ENCODE peak calls at places on chromosomes 7 and 10, in six cellular contexts. G is lower lobe of right lung, L is endodermal cell, Y is heart right ventricle, V is ovary, F is right cardiac atrium. T is an unnamed sample.

GRCh38 chr7:140060788-140061606 is 1.8 kb downstream of the PARP12 start:
- DNase-seq in Y (peak; percentile 77), L (no peak), V (peak; percentile 64), G (no peak), F (peak; percentile 84), T (no peak)

GRCh38 chr10:31757374-31757773 is 171.3 kb downstream of the ARHGAP12 start:
- DNase-seq in Y (no peak), L (peak; percentile 72), F (peak; percentile 67), G (no peak), V (peak; percentile 48), T (peak; percentile 69)

GRCh38 chr7:95609277-95609971 is 13.1 kb upstream of the PDK4 start:
- DNase-seq in V (peak; percentile 67), Y (peak; percentile 63), G (no peak), F (peak; percentile 46), L (no peak), T (no peak)

GRCh38 chr7:93894966-93895650 is 4.6 kb upstream of the TFPI2 start:
- DNase-seq in V (no peak), G (no peak), F (no peak), Y (no peak), L (no peak), T (no peak)

GRCh38 chr7:134783294-134784069 is 4.0 kb downstream of the CALD1 start:
- DNase-seq in G (no peak), Y (no peak), F (no peak), V (no peak), L (no peak), T (no peak)

GRCh38 chr7:143172354-143172753 is 10.9 kb upstream of the TAS2R39 start:
- DNase-seq in Y (no peak), G (peak; percentile 77), V (no peak), F (no peak), L (no peak), T (no peak)

GRCh38 chr10:62597226-62597625 is 207.3 kb upstream of the ADO start:
- DNase-seq in G (no peak), F (no peak), L (no peak), V (no peak), Y (no peak), T (no peak)

GRCh38 chr10:16673443-16673842 is 143.8 kb downstream of the RSU1 start:
- DNase-seq in F (no peak), G (no peak), Y (no peak), L (no peak), V (no peak), T (no peak)

GRCh38 chr7:121000091-121000983 is 11.8 kb downstream of the CPED1 start:
- DNase-seq in L (no peak), V (no peak), Y (no peak), F (no peak), G (no peak), T (no peak)

GRCh38 chr7:47688311-47689100 is 106.6 kb upstream of the TNS3 start:
- DNase-seq in Y (no peak), F (no peak), V (no peak), L (no peak), G (no peak), T (no peak)

GRCh38 chr10:123139521-123140163 is 3.9 kb downstream of the HMX3 start:
- DNase-seq in G (no peak), Y (no peak), F (peak; percentile 50), V (no peak), L (peak; percentile 82), T (no peak)

GRCh38 chr10:129446182-129446581 is 20.9 kb upstream of the MGMT start:
- DNase-seq in F (no peak), V (no peak), G (no peak), Y (no peak), L (peak; percentile 76), T (no peak)

GRCh38 chr10:42985436-42986316 is 91.2 kb upstream of the RET start:
- DNase-seq in L (no peak), Y (no peak), V (no peak), G (peak; percentile 40), F (peak; percentile 41), T (no peak)

GRCh38 chr10:49571419-49571818 is 32.5 kb upstream of the ERCC6 start:
- DNase-seq in G (no peak), V (no peak), Y (no peak), L (no peak), F (no peak), T (no peak)

GRCh38 chr7:20219446-20220292 is 2.5 kb upstream of the MACC1 start:
- DNase-seq in L (peak; percentile 72), V (no peak), F (peak; percentile 81), Y (peak; percentile 73), G (peak; percentile 81), T (peak; percentile 86)

GRCh38 chr10:132469197-132469942 is 68.2 kb upstream of the INPP5A start:
- DNase-seq in L (no peak), V (peak; percentile 81), Y (no peak), F (peak; percentile 83), G (peak; percentile 48), T (no peak)

GRCh38 chr7:3162286-3162685 is 118.6 kb upstream of the CARD11 start:
- DNase-seq in F (no peak), L (peak; percentile 60), G (no peak), Y (no peak), V (no peak), T (no peak)

GRCh38 chr7:130994378-130995115 is 260.5 kb upstream of the KLF14 start:
- DNase-seq in G (no peak), Y (peak; percentile 44), L (peak; percentile 53), F (peak; percentile 73), V (peak; percentile 73), T (no peak)

GRCh38 chr7:132295198-132295597 is 281.1 kb downstream of the PLXNA4 start:
- DNase-seq in F (no peak), G (no peak), V (no peak), L (no peak), Y (no peak), T (no peak)
- H3K4me1 ChIP-seq in F (no peaks in the 10 kb centered on the region), G (no peaks in the 10 kb centered on the region), V (no peaks in the 10 kb centered on the region), L (no peaks in the 10 kb centered on the region), Y (no peaks in the 10 kb centered on the region), T (no peaks in the 10 kb centered on the region)

GRCh38 chr7:115008465-115009114 is 86.7 kb downstream of the MDFIC start:
- DNase-seq in G (no peak), V (peak; percentile 73), F (peak; percentile 90), Y (peak; percentile 84), L (no peak), T (peak; percentile 78)

GRCh38 chr7:115010436-115010810 is 88.5 kb downstream of the MDFIC start:
- DNase-seq in F (no peak), L (no peak), Y (no peak), V (no peak), G (no peak), T (no peak)

GRCh38 chr7:115007751-115008150 is 85.9 kb downstream of the MDFIC start:
- DNase-seq in G (no peak), Y (no peak), F (peak; percentile 52), V (peak; percentile 19), L (no peak), T (no peak)

GRCh38 chr7:115009139-115009538 is 87.2 kb downstream of the MDFIC start:
- DNase-seq in F (no peak), L (no peak), V (no peak), Y (no peak), G (no peak), T (no peak)

GRCh38 chr7:115009736-115010435 is 88.0 kb downstream of the MDFIC start:
- DNase-seq in F (no peak), V (peak; percentile 59), G (no peak), L (no peak), Y (peak; percentile 32), T (no peak)
- H3K4me3 ChIP-seq in F (no peak overlapping the region), V (no peak overlapping the region), G (no peak overlapping the region), L (no peak overlapping the region), Y (no peak overlapping the region), T (no peak overlapping the region)

DNA sequence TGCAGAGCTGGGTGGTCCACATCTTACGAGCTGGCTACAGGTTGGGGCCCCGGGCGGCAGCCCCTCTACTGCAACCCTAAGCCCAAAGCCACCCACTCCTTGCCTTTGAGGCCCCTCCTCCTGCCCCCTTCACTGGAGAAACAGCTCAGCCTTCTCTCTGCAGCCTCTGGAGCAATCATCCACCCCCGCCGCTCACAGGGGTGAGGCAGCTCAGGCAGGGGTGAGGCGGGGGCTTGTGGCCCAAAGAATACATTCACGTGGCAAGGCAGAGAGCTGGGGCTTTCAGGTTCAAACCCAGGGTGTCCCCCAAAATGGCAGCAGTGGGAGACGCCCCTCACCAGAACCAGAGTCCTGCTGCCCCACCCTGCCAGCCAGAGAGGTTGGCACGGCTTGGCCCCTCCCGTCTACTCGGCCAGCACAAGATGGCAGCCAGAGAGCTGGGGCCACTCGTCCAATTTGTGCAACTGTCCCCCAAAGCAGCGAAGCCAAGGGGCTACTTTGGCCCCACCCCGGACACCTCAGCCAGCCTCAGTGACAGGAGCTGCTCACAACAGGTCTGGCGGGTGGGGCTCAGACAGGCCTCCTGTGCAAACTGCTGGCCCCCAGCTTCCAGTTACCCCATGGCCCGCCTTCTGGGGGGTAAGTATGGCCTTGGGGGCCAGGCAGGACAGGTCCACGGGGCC is 7.2 kb downstream of the GNB2 start:
- DNase-seq in L (no peak), V (peak; percentile 47), G (peak; percentile 46), Y (no peak), F (peak; percentile 76), T (no peak)
- H3K4me1 ChIP-seq in L (no peaks in the 10 kb centered on the region), V (peaks cover 1% of the 10 kb centered on the region), G (peaks cover 34% of the 10 kb centered on the region), Y (no peaks in the 10 kb centered on the region), F (peaks cover 2% of the 10 kb centered on the region), T (peaks cover 12% of the 10 kb centered on the region)

DNA sequence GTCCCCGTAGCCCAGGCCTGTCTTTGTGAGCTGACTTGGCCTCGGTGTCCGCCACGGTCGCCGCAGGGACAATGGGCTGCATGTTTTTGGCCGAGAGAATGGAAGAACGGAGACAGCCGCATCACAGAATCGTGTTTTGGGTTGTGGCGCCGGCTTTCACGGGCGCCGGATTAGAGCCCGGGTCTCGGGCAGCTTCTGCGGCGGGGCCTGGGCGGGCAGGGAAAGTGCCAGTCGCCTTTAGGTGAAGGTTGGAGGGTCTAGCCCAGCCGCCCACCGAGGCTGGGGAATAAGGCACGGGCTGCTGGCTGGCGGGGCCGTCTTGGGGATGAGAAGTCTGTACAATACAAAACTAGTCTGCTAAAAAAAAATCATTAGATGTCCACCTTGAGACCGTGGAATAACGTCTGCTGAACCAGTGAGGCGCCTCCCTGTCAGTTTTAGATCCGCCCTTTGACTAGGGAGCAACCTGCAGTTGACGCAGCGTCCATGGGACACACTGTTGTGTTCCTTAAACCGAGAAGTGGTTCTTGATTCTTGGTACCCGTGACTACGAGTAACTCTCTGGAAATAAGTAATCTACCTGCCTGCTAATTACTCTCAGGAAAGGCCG is 577 bp downstream of the DNAJB9 start:
- DNase-seq in Y (peak; percentile 35), F (peak; percentile 42), V (peak; percentile 38), G (peak; percentile 70), L (peak; percentile 74), T (peak; percentile 75)
- H3K4me3 ChIP-seq in Y (peak overlapping the region; percentile 93), F (peak overlapping the region; percentile 71), V (peak overlapping the region; percentile 92), G (peak overlapping the region; percentile 91), L (peak overlapping the region; percentile 89), T (peak overlapping the region; percentile 87)

DNA sequence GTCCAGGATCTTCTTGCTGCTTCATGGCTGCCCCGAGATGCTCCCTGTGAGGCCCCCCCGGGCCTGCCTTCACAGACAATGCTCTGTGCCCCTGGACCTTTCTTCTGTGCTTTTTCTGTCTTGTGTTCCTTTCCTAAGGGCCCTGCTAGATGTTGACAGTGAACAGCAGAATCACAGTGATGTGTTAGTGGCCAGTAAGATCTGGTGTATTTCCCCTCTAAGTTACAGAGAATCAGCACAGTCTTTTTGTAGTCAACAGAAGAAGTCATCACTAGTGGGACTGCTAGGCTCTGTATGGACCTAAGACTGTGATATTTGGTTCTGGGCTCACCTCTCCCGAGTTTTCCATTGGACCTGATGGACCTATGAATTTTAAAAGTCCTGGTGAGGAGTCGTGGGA is 194.6 kb downstream of the CELF2 start:
- DNase-seq in L (no peak), F (no peak), Y (no peak), V (no peak), G (no peak), T (no peak)
- H3K4me1 ChIP-seq in L (no peaks in the 10 kb centered on the region), F (peaks cover 4% of the 10 kb centered on the region), Y (peaks cover 11% of the 10 kb centered on the region), V (peaks cover 2% of the 10 kb centered on the region), G (peaks cover 44% of the 10 kb centered on the region), T (no peaks in the 10 kb centered on the region)

GRCh38 chr10:37855691-37856090 is 1.7 kb downstream of the ZNF248 start:
- DNase-seq in Y (no peak), F (no peak), G (no peak), L (no peak), V (no peak), T (no peak)
- H3K4me3 ChIP-seq in Y (peak overlapping the region; percentile 87), F (no peak overlapping the region), G (peak overlapping the region; percentile 96), L (peak overlapping the region; percentile 84), V (peak overlapping the region; percentile 92), T (peak overlapping the region; percentile 81)

T was measured in ascending aorta.